ENCODE peak calls at places on chromosomes 1 and 21, in ten cellular contexts. H, V, T, N, Y, X, R, B, F and A are unnamed samples.

GRCh38 chr1:53582211-53583020 is 123.2 kb downstream of the DMRTB1 start:
- DNase-seq in F (no peak), T (no peak), R (no peak), V (no peak), Y (no peak), H (no peak), B (no peak), N (no peak), X (peak; percentile 22), A (no peak)

GRCh38 chr1:2308844-2309243 is 80.7 kb downstream of the SKI start:
- DNase-seq in B (no peak), N (no peak), F (no peak), V (no peak), R (no peak), X (no peak), H (no peak), T (no peak), Y (no peak), A (no peak)

GRCh38 chr1:194358208-194358581 is 1171.8 kb upstream of the B3GALT2 start:
- DNase-seq in Y (no peak), X (no peak), F (no peak), B (no peak), V (no peak), T (no peak), N (no peak), H (no peak), R (no peak), A (no peak)

GRCh38 chr1:8004803-8005573 is 21.1 kb downstream of the ERRFI1 start:
- DNase-seq in R (peak; percentile 75), T (no peak), V (peak; percentile 52), X (peak; percentile 67), Y (peak; percentile 56), N (no peak), F (peak; percentile 95), B (peak; percentile 32), H (peak; percentile 89), A (peak; percentile 98)

GRCh38 chr21:14686466-14687276 is 140.6 kb upstream of the SAMSN1 start:
- DNase-seq in B (no peak), Y (no peak), V (no peak), N (no peak), F (no peak), X (no peak), T (peak; percentile 42), H (no peak), R (no peak), A (no peak)

GRCh38 chr1:26351591-26352337 is 2.2 kb downstream of the CRYBG2 start:
- DNase-seq in Y (no peak), B (no peak), N (no peak), V (no peak), X (no peak), F (peak; percentile 78), T (no peak), H (no peak), R (peak; percentile 35), A (peak; percentile 96)

GRCh38 chr1:155186955-155187891 is 13.6 kb downstream of the TRIM46 start:
- DNase-seq in T (no peak), B (no peak), R (no peak), V (no peak), Y (no peak), X (no peak), H (no peak), N (peak; percentile 40), F (no peak), A (no peak)

GRCh38 chr1:156627313-156627880 is 8.2 kb downstream of the HAPLN2 start:
- DNase-seq in B (peak; percentile 11), R (peak; percentile 36), X (peak; percentile 60), T (peak; percentile 84), V (peak; percentile 63), H (no peak), N (peak; percentile 75), F (peak; percentile 68), Y (peak; percentile 22), A (no peak)

GRCh38 chr1:54800899-54801759 is at the start of gene TTC22:
- DNase-seq in V (no peak), X (peak; percentile 79), N (peak; percentile 80), H (no peak), R (peak; percentile 88), B (no peak), Y (no peak), F (no peak), T (peak; percentile 17), A (no peak)

GRCh38 chr1:228286505-228287417 is 78.9 kb downstream of the OBSCN start:
- DNase-seq in Y (no peak), V (no peak), R (peak; percentile 3), H (no peak), X (peak; percentile 4), B (no peak), N (no peak), F (no peak), T (no peak), A (no peak)

GRCh38 chr1:84358695-84359094 is 39.6 kb upstream of the DNASE2B start:
- DNase-seq in F (no peak), Y (no peak), R (no peak), V (no peak), X (no peak), N (no peak), B (no peak), H (no peak), T (no peak), A (no peak)

GRCh38 chr21:46459356-46460112 is 843 bp downstream of the DIP2A start:
- DNase-seq in X (peak; percentile 43), F (no peak), N (peak; percentile 58), R (peak; percentile 55), T (peak; percentile 18), V (peak; percentile 10), B (no peak), H (no peak), Y (peak; percentile 34), A (no peak)

GRCh38 chr1:119298687-119299086 is 69.9 kb upstream of the HAO2 start:
- DNase-seq in T (no peak), F (no peak), R (no peak), B (no peak), N (no peak), V (no peak), X (no peak), H (no peak), Y (no peak), A (no peak)

GRCh38 chr1:234891427-234891826 is 237.2 kb downstream of the TOMM20 start:
- DNase-seq in T (no peak), H (no peak), R (no peak), B (no peak), N (no peak), Y (no peak), V (no peak), X (no peak), F (no peak), A (no peak)
- H3K27ac ChIP-seq in T (no peak overlapping the region), H (no peak overlapping the region), R (no peak overlapping the region), B (no peak overlapping the region), N (no peak overlapping the region), Y (no peak overlapping the region), V (no peak overlapping the region), X (no peak overlapping the region), F (peak overlapping the region; percentile 31), A (no peak overlapping the region)

GRCh38 chr1:116006486-116006964 is 30.2 kb downstream of the SLC22A15 start:
- DNase-seq in T (no peak), R (no peak), H (no peak), N (no peak), F (no peak), B (no peak), V (no peak), X (no peak), Y (no peak), A (no peak)
- H3K27ac ChIP-seq in T (no peak overlapping the region), R (no peak overlapping the region), H (no peak overlapping the region), N (no peak overlapping the region), F (no peak overlapping the region), B (peak overlapping the region; percentile 93), V (no peak overlapping the region), X (no peak overlapping the region), Y (no peak overlapping the region), A (no peak overlapping the region)

DNA sequence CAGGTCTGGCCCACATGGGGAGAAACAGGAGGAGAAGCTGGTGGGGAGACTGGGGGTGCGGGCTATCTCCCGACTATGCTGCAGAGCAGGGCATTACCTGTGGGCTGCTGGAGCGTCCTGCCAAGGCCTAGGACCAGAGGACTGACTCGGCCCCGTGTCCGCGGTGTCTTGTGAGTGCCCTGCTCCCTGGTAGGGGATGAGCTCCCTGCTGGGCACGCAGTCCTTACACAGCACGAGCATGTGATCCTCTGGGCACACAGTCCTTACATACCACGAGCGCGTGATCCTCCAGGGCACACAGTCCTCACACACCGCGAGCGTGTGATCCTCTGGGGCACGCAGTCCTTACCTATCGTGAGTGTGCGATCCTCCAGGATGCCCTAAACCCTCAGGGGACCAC is 31.8 kb upstream of the CSF3R start:
- DNase-seq in R (no peak), T (no peak), X (no peak), H (no peak), B (no peak), F (no peak), Y (no peak), N (no peak), V (no peak), A (no peak)
- H3K27ac ChIP-seq in R (no peak overlapping the region), T (no peak overlapping the region), X (no peak overlapping the region), H (no peak overlapping the region), B (no peak overlapping the region), F (no peak overlapping the region), Y (no peak overlapping the region), N (no peak overlapping the region), V (no peak overlapping the region), A (no peak overlapping the region)

GRCh38 chr21:17901458-17902092 is 82.4 kb upstream of the C21orf91 start:
- DNase-seq in N (no peak), R (no peak), T (no peak), F (no peak), Y (no peak), B (no peak), V (no peak), X (no peak), H (no peak), A (no peak)

GRCh38 chr21:17903029-17903806 is 84.1 kb upstream of the C21orf91 start:
- DNase-seq in B (no peak), H (peak; percentile 20), T (peak; percentile 74), R (no peak), F (no peak), N (peak; percentile 39), X (no peak), V (peak; percentile 17), Y (no peak), A (no peak)

GRCh38 chr21:17900990-17901385 is 81.8 kb upstream of the C21orf91 start:
- DNase-seq in F (no peak), T (no peak), V (no peak), Y (no peak), H (no peak), B (no peak), X (no peak), R (no peak), N (no peak), A (no peak)

GRCh38 chr21:17900281-17900989 is 81.3 kb upstream of the C21orf91 start:
- DNase-seq in V (no peak), Y (peak; percentile 41), T (no peak), F (no peak), H (no peak), R (no peak), B (no peak), X (no peak), N (peak; percentile 30), A (no peak)

DNA sequence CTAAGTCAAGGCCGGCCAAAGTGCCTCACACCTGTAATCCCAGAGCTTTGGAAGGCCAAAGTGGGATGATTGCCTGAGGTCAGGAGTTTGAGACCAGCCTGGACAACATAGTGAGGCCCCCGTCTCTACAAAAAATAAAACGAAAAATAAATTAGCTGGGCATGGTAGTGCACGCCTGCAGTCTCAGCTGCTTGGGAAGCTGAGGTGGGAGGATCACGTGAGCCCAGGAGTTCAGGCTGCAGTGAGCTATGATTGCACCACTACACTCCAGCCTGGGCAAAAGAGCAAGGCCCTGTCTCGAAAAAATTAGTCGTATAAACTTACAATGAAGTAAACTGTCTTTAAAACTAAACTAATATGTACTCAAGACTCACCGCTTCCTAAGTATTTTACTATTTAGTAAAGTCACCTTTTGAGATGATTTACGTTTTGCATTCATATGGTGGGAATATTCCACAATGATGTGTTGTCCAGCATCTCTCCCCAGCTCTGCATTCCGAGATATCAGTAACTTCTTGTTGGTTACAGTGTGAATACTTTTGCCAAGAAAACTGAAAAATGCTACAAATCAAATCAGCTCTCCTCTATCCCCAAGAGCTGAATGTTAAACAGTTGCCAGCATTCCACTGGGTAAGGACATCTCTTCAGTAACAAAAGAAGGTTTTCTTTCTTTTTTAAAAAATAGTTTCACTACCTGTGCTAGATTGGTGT is 84.9 kb upstream of the C21orf91 start:
- DNase-seq in R (no peak), H (no peak), T (no peak), V (no peak), B (no peak), Y (no peak), X (no peak), N (no peak), F (no peak), A (no peak)
- H3K27ac ChIP-seq in R (no peak overlapping the region), H (no peak overlapping the region), T (no peak overlapping the region), V (no peak overlapping the region), B (no peak overlapping the region), Y (no peak overlapping the region), X (no peak overlapping the region), N (peak overlapping the region; percentile 40), F (no peak overlapping the region), A (no peak overlapping the region)